ENCODE peak calls at places on chromosomes 16 and 17, in eight cellular contexts. One of them, this sample, is unnamed. For H3K27me3, the result is how much of the 10 kb centered on the place peaks cover.

GRCh38 chr17:65547253-65547670 is 14.2 kb downstream of the AXIN2 start:
- DNase-seq in upper lobe of left lung: no peak
- DNase-seq in esophagus squamous epithelium: no peak
- DNase-seq in sigmoid colon: peak
- DNase-seq in K562: no peak
- DNase-seq in tibial nerve: no peak
- DNase-seq in ovary: no peak
- DNase-seq in right lobe of liver: peak
- DNase-seq in this sample: no peak

GRCh38 chr17:57480438-57481196 is 224.3 kb downstream of the MSI2 start:
- DNase-seq in sigmoid colon: no peak
- DNase-seq in upper lobe of left lung: no peak
- DNase-seq in right lobe of liver: no peak
- DNase-seq in K562: peak
- DNase-seq in tibial nerve: no peak
- DNase-seq in ovary: no peak
- DNase-seq in esophagus squamous epithelium: no peak
- DNase-seq in this sample: no peak

GRCh38 chr16:52283018-52283417 is 263.9 kb downstream of the TOX3 start:
- DNase-seq in esophagus squamous epithelium: no peak
- DNase-seq in sigmoid colon: no peak
- DNase-seq in tibial nerve: no peak
- DNase-seq in right lobe of liver: no peak
- DNase-seq in upper lobe of left lung: no peak
- DNase-seq in ovary: no peak
- DNase-seq in K562: no peak
- DNase-seq in this sample: no peak

GRCh38 chr17:45438931-45439610 is 6.4 kb upstream of the ARHGAP27 start:
- DNase-seq in upper lobe of left lung: peak
- DNase-seq in sigmoid colon: peak
- DNase-seq in K562: no peak
- DNase-seq in ovary: no peak
- DNase-seq in right lobe of liver: no peak
- DNase-seq in esophagus squamous epithelium: no peak
- DNase-seq in tibial nerve: no peak
- DNase-seq in this sample: no peak

GRCh38 chr16:57091990-57092785 is at the start of gene CPNE2:
- DNase-seq in K562: peak
- DNase-seq in tibial nerve: no peak
- DNase-seq in upper lobe of left lung: peak
- DNase-seq in esophagus squamous epithelium: no peak
- DNase-seq in sigmoid colon: peak
- DNase-seq in right lobe of liver: peak
- DNase-seq in ovary: peak
- DNase-seq in this sample: no peak

GRCh38 chr17:18076941-18077340 is 10.8 kb upstream of the DRG2 start:
- DNase-seq in ovary: no peak
- DNase-seq in right lobe of liver: no peak
- DNase-seq in K562: no peak
- DNase-seq in upper lobe of left lung: no peak
- DNase-seq in sigmoid colon: no peak
- DNase-seq in tibial nerve: no peak
- DNase-seq in esophagus squamous epithelium: no peak
- DNase-seq in this sample: no peak

GRCh38 chr16:64590516-64590915 is 531.3 kb downstream of the CDH11 start:
- DNase-seq in right lobe of liver: no peak
- DNase-seq in ovary: no peak
- DNase-seq in upper lobe of left lung: no peak
- DNase-seq in sigmoid colon: no peak
- DNase-seq in tibial nerve: no peak
- DNase-seq in K562: no peak
- DNase-seq in esophagus squamous epithelium: no peak
- DNase-seq in this sample: no peak

GRCh38 chr17:11170901-11171300 is 70.1 kb upstream of the SHISA6 start:
- DNase-seq in K562: no peak
- DNase-seq in esophagus squamous epithelium: no peak
- DNase-seq in tibial nerve: no peak
- DNase-seq in sigmoid colon: no peak
- DNase-seq in ovary: no peak
- DNase-seq in upper lobe of left lung: no peak
- DNase-seq in right lobe of liver: no peak
- DNase-seq in this sample: no peak

GRCh38 chr17:74512041-74512440 is 19.2 kb downstream of the CD300LB start:
- DNase-seq in right lobe of liver: no peak
- DNase-seq in sigmoid colon: no peak
- DNase-seq in ovary: no peak
- DNase-seq in tibial nerve: no peak
- DNase-seq in esophagus squamous epithelium: no peak
- DNase-seq in K562: no peak
- DNase-seq in upper lobe of left lung: no peak
- DNase-seq in this sample: no peak

GRCh38 chr17:75634376-75634740 is 1.1 kb downstream of the SMIM5 start:
- DNase-seq in tibial nerve: no peak
- DNase-seq in sigmoid colon: no peak
- DNase-seq in right lobe of liver: no peak
- DNase-seq in upper lobe of left lung: peak
- DNase-seq in ovary: no peak
- DNase-seq in K562: no peak
- DNase-seq in esophagus squamous epithelium: no peak
- DNase-seq in this sample: no peak

GRCh38 chr17:75632428-75632827 is 806 bp upstream of the SMIM5 start:
- DNase-seq in sigmoid colon: no peak
- DNase-seq in K562: no peak
- DNase-seq in tibial nerve: no peak
- DNase-seq in right lobe of liver: peak
- DNase-seq in upper lobe of left lung: peak
- DNase-seq in ovary: no peak
- DNase-seq in esophagus squamous epithelium: no peak
- DNase-seq in this sample: no peak

GRCh38 chr17:75632863-75633483 is at the start of gene SMIM5:
- DNase-seq in esophagus squamous epithelium: peak
- DNase-seq in tibial nerve: peak
- DNase-seq in ovary: peak
- DNase-seq in upper lobe of left lung: peak
- DNase-seq in K562: peak
- DNase-seq in right lobe of liver: peak
- DNase-seq in sigmoid colon: peak
- DNase-seq in this sample: peak

GRCh38 chr17:75634754-75635609 is 1.7 kb downstream of the SMIM5 start:
- DNase-seq in esophagus squamous epithelium: no peak
- DNase-seq in ovary: no peak
- DNase-seq in right lobe of liver: peak
- DNase-seq in sigmoid colon: no peak
- DNase-seq in tibial nerve: no peak
- DNase-seq in upper lobe of left lung: peak
- DNase-seq in K562: no peak
- DNase-seq in this sample: no peak

GRCh38 chr17:75633484-75634375 is 496 bp downstream of the SMIM5 start:
- DNase-seq in K562: peak
- DNase-seq in upper lobe of left lung: peak
- DNase-seq in ovary: peak
- DNase-seq in tibial nerve: peak
- DNase-seq in sigmoid colon: peak
- DNase-seq in esophagus squamous epithelium: peak
- DNase-seq in right lobe of liver: peak
- DNase-seq in this sample: peak
- TF ChIP-seq POLR2A in K562: no peak
- TF ChIP-seq POLR2A in upper lobe of left lung: no peak
- TF ChIP-seq POLR2A in ovary: no peak
- TF ChIP-seq POLR2A in tibial nerve: peak
- TF ChIP-seq POLR2A in sigmoid colon: no peak
- TF ChIP-seq POLR2A in esophagus squamous epithelium: no peak
- TF ChIP-seq POLR2A in right lobe of liver: no peak
- TF ChIP-seq POLR2A in this sample: no peak

DNA sequence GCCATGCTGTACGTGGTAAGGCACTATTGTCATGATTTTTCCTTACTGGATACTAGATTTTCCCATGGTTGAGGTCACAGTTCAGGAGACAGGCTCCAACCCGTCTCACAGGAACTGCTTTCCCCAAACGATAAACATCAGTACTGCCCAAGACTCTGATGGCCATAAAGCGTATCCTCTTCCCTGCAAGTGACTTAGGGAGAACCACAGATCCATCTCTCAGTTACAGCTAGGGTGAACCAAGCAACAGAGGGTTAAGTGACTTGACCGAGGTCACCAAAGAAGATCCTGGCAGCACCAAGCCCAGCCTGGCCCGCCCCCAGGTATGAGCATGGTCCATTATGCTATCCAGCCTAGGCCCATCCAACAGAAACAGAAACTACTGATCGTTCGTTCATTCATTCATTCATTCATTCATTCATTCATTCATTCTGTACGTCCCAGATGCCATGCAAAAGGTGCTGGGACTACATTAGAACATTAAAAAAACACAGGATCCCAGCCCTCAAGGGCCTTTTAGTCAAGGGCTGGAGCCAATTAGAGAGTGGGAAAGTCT is 31.0 kb downstream of the MYH11 start:
- DNase-seq in sigmoid colon: peak
- DNase-seq in right lobe of liver: no peak
- DNase-seq in esophagus squamous epithelium: no peak
- DNase-seq in tibial nerve: no peak
- DNase-seq in K562: no peak
- DNase-seq in upper lobe of left lung: no peak
- DNase-seq in ovary: no peak
- DNase-seq in this sample: no peak
- H3K27me3 ChIP-seq in sigmoid colon: under half
- H3K27me3 ChIP-seq in right lobe of liver: under half
- H3K27me3 ChIP-seq in esophagus squamous epithelium: under half
- H3K27me3 ChIP-seq in tibial nerve: under half
- H3K27me3 ChIP-seq in K562: under half
- H3K27me3 ChIP-seq in upper lobe of left lung: under half
- H3K27me3 ChIP-seq in ovary: under half
- H3K27me3 ChIP-seq in this sample: under half

GRCh38 chr16:67964477-67965131 is 3.8 kb downstream of the SLC12A4 start:
- DNase-seq in upper lobe of left lung: no peak
- DNase-seq in K562: no peak
- DNase-seq in sigmoid colon: no peak
- DNase-seq in esophagus squamous epithelium: no peak
- DNase-seq in right lobe of liver: no peak
- DNase-seq in ovary: no peak
- DNase-seq in tibial nerve: no peak
- DNase-seq in this sample: no peak
- TF ChIP-seq POLR2A in upper lobe of left lung: no peak
- TF ChIP-seq POLR2A in K562: no peak
- TF ChIP-seq POLR2A in sigmoid colon: no peak
- TF ChIP-seq POLR2A in esophagus squamous epithelium: no peak
- TF ChIP-seq POLR2A in right lobe of liver: no peak
- TF ChIP-seq POLR2A in ovary: no peak
- TF ChIP-seq POLR2A in tibial nerve: no peak
- TF ChIP-seq POLR2A in this sample: no peak

DNA sequence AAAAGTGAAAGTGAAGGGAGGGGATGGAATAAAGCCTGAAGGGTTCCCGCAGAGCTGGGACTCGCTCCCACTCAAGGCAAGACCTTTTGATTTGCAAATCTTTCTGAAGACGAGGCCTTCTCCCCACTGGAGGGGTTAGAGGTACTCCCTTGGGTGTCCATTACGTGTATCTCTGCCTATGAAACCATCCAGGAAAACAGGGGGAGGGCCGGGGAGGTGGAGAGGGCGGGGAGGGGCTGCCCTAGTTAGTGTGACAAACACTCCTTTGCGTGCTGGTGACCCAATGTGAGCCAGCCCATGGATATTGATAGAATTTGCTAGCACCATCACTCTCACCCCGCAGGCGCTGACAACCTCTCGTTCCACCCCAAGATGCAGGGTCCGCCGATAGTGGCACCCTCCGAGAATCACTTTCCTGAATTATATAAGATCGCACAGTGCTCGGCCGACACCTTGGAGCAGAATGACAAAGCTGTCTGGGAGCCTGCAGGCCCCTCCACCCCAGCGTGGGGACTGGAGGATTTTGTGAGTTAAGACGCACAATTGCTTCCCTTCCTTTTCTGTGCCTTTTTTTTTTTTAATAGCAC is 155.1 kb downstream of the C16orf78 start:
- DNase-seq in right lobe of liver: no peak
- DNase-seq in esophagus squamous epithelium: no peak
- DNase-seq in K562: no peak
- DNase-seq in sigmoid colon: no peak
- DNase-seq in upper lobe of left lung: no peak
- DNase-seq in tibial nerve: no peak
- DNase-seq in ovary: no peak
- DNase-seq in this sample: no peak
- H3K27me3 ChIP-seq in right lobe of liver: under half
- H3K27me3 ChIP-seq in esophagus squamous epithelium: under half
- H3K27me3 ChIP-seq in K562: half or more
- H3K27me3 ChIP-seq in sigmoid colon: under half
- H3K27me3 ChIP-seq in upper lobe of left lung: under half
- H3K27me3 ChIP-seq in tibial nerve: under half
- H3K27me3 ChIP-seq in ovary: under half
- H3K27me3 ChIP-seq in this sample: under half

GRCh38 chr16:3027983-3028715 is 4.3 kb downstream of the THOC6 start:
- DNase-seq in esophagus squamous epithelium: no peak
- DNase-seq in K562: peak
- DNase-seq in sigmoid colon: peak
- DNase-seq in upper lobe of left lung: peak
- DNase-seq in right lobe of liver: peak
- DNase-seq in ovary: peak
- DNase-seq in tibial nerve: peak
- DNase-seq in this sample: peak
- TF ChIP-seq POLR2A in esophagus squamous epithelium: no peak
- TF ChIP-seq POLR2A in K562: peak
- TF ChIP-seq POLR2A in sigmoid colon: no peak
- TF ChIP-seq POLR2A in upper lobe of left lung: no peak
- TF ChIP-seq POLR2A in right lobe of liver: peak
- TF ChIP-seq POLR2A in ovary: no peak
- TF ChIP-seq POLR2A in tibial nerve: no peak
- TF ChIP-seq POLR2A in this sample: no peak

GRCh38 chr17:79930077-79930785 is 91.0 kb upstream of the CBX4 start:
- DNase-seq in sigmoid colon: no peak
- DNase-seq in esophagus squamous epithelium: no peak
- DNase-seq in K562: no peak
- DNase-seq in tibial nerve: no peak
- DNase-seq in ovary: peak
- DNase-seq in right lobe of liver: no peak
- DNase-seq in upper lobe of left lung: peak
- DNase-seq in this sample: no peak

GRCh38 chr17:79927688-79928501 is 88.7 kb upstream of the CBX4 start:
- DNase-seq in tibial nerve: no peak
- DNase-seq in ovary: peak
- DNase-seq in esophagus squamous epithelium: no peak
- DNase-seq in sigmoid colon: no peak
- DNase-seq in K562: no peak
- DNase-seq in right lobe of liver: no peak
- DNase-seq in upper lobe of left lung: peak
- DNase-seq in this sample: no peak

GRCh38 chr17:79929257-79930076 is 90.2 kb upstream of the CBX4 start:
- DNase-seq in ovary: peak
- DNase-seq in sigmoid colon: no peak
- DNase-seq in tibial nerve: no peak
- DNase-seq in right lobe of liver: no peak
- DNase-seq in upper lobe of left lung: peak
- DNase-seq in esophagus squamous epithelium: no peak
- DNase-seq in K562: no peak
- DNase-seq in this sample: no peak

GRCh38 chr17:79927136-79927661 is 88.0 kb upstream of the CBX4 start:
- DNase-seq in upper lobe of left lung: peak
- DNase-seq in right lobe of liver: no peak
- DNase-seq in tibial nerve: no peak
- DNase-seq in sigmoid colon: no peak
- DNase-seq in K562: no peak
- DNase-seq in esophagus squamous epithelium: no peak
- DNase-seq in ovary: peak
- DNase-seq in this sample: no peak

GRCh38 chr17:79928502-79929256 is 89.4 kb upstream of the CBX4 start:
- DNase-seq in right lobe of liver: no peak
- DNase-seq in ovary: peak
- DNase-seq in sigmoid colon: no peak
- DNase-seq in tibial nerve: no peak
- DNase-seq in esophagus squamous epithelium: no peak
- DNase-seq in upper lobe of left lung: peak
- DNase-seq in K562: no peak
- DNase-seq in this sample: no peak
- H3K27me3 ChIP-seq in right lobe of liver: under half
- H3K27me3 ChIP-seq in ovary: under half
- H3K27me3 ChIP-seq in sigmoid colon: under half
- H3K27me3 ChIP-seq in tibial nerve: under half
- H3K27me3 ChIP-seq in esophagus squamous epithelium: under half
- H3K27me3 ChIP-seq in upper lobe of left lung: under half
- H3K27me3 ChIP-seq in K562: under half
- H3K27me3 ChIP-seq in this sample: under half